ENCODE peak calls at places on chromosomes 5 and 9, in six cellular contexts. Z is H1, J is GM12878, D is HepG2, A is GM12892, N is K562. T is an unnamed sample.

GRCh38 chr5:170313344-170313743 is 15.8 kb upstream of the LCP2 start:
- DNase-seq in J (no peak), D (no peak), A (no peak), Z (no peak), N (peak), T (no peak)

GRCh38 chr9:93193373-93193725 is 9.4 kb downstream of the WNK2 start:
- DNase-seq in D (no peak), N (no peak), A (no peak), Z (no peak), J (no peak), T (no peak)

GRCh38 chr5:157303667-157304327 is 37.9 kb downstream of the CYFIP2 start:
- DNase-seq in Z (no peak), J (no peak), A (no peak), N (peak), D (no peak), T (no peak)

GRCh38 chr5:161889971-161890370 is 42.1 kb downstream of the GABRA1 start:
- DNase-seq in A (no peak), D (no peak), N (no peak), Z (no peak), J (no peak), T (no peak)

GRCh38 chr9:121698627-121699270 is 47.3 kb downstream of the DAB2IP start:
- DNase-seq in N (peak), Z (no peak), D (no peak), J (no peak), A (no peak), T (peak)

GRCh38 chr5:123180178-123180577 is 91.1 kb downstream of the PRDM6 start:
- DNase-seq in Z (no peak), J (no peak), D (no peak), A (no peak), N (no peak), T (no peak)

GRCh38 chr5:116731432-116731831 is 156.8 kb upstream of the SEMA6A start:
- DNase-seq in J (no peak), Z (no peak), D (no peak), N (no peak), A (no peak), T (no peak)

GRCh38 chr9:136958473-136958872 is 6.4 kb downstream of the LCN12 start:
- DNase-seq in Z (no peak), D (no peak), J (no peak), A (no peak), N (no peak), T (no peak)

GRCh38 chr5:5320062-5320805 is 102.2 kb upstream of the ICE1 start:
- DNase-seq in D (no peak), J (no peak), N (no peak), A (no peak), Z (no peak), T (no peak)

GRCh38 chr9:108521063-108521462 is 334.7 kb downstream of the ACTL7B start:
- DNase-seq in N (no peak), A (no peak), J (no peak), Z (no peak), D (no peak), T (no peak)

GRCh38 chr9:114112778-114113585 is 13.9 kb upstream of the KIF12 start:
- DNase-seq in A (no peak), J (no peak), Z (no peak), D (no peak), N (no peak), T (no peak)

GRCh38 chr5:142364251-142365145 is 39.7 kb upstream of the SPRY4 start:
- DNase-seq in D (no peak), N (peak), J (no peak), Z (no peak), A (peak), T (no peak)

GRCh38 chr9:109923371-109923770 is 143.4 kb downstream of the PALM2AKAP2 start:
- DNase-seq in Z (no peak), N (no peak), A (no peak), D (no peak), J (no peak), T (no peak)

GRCh38 chr9:22682536-22683392 is 236.1 kb downstream of the DMRTA1 start:
- DNase-seq in D (no peak), A (no peak), J (no peak), N (no peak), Z (no peak), T (no peak)

GRCh38 chr9:93909242-93909616 is 45.9 kb downstream of the BARX1 start:
- DNase-seq in D (no peak), J (no peak), N (no peak), Z (no peak), A (no peak), T (no peak)

GRCh38 chr9:14189146-14189545 is 124.8 kb downstream of the NFIB start:
- DNase-seq in J (no peak), D (no peak), Z (no peak), N (no peak), A (no peak), T (no peak)

GRCh38 chr9:125821078-125821477 is 73.9 kb downstream of the PBX3 start:
- DNase-seq in Z (no peak), A (no peak), D (no peak), N (no peak), J (no peak), T (no peak)

GRCh38 chr9:105269593-105269992 is 25.1 kb downstream of the SLC44A1 start:
- DNase-seq in N (no peak), Z (no peak), D (no peak), J (no peak), A (no peak), T (no peak)

GRCh38 chr5:26582350-26583040 is 455.9 kb downstream of the CDH9 start:
- DNase-seq in N (no peak), D (no peak), A (no peak), J (no peak), Z (no peak), T (no peak)

GRCh38 chr9:136385015-136385414 is 11.5 kb upstream of the CARD9 start:
- DNase-seq in N (no peak), Z (no peak), D (no peak), J (no peak), A (no peak), T (no peak)

GRCh38 chr9:127450170-127450830 is 906 bp downstream of the RPL12 start:
- DNase-seq in D (no peak), N (peak), J (no peak), Z (no peak), A (no peak), T (no peak)

DNA sequence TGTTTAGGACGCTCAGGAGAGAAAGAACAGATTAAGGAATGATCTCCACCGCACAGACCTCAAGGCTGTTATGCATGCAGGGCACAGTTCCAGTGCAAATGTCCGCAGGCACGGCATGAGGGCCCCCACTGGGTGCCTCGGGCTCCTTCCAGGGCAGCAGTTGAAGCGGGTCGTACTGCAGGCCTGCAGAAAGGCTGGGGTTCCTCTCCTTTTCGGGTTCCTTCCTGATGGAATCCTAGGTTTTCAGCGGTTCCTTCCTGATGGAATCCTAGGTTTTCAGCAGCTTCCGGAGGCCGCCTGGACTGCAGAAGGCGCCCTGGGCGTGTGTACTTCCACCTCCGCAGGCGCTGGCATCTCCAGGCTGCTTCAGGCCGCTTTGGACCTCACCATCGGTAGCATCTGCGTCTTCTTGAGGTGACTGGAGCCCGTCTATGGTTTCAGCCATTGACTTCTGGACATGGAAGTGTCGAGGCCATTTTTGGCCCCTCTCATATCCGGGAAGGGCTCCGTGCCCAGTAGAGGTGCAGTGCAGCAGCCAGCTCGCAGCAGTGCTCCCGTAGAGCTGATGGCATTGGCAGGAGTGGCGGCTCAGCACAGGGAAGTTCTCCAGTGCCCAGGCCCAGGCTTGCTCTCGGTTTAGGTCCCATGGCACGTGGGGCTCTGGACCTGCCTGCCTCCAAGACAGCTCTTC is 5.6 kb upstream of the MGAT4B start:
- DNase-seq in N (no peak), A (no peak), D (no peak), J (no peak), Z (no peak), T (no peak)
- TF ChIP-seq POLR2A in N (no peak), A (no peak), D (no peak), J (no peak), Z (no peak), T (no peak)

GRCh38 chr5:57655228-57655627 is 172.6 kb upstream of the ACTBL2 start:
- DNase-seq in J (no peak), Z (no peak), A (no peak), N (no peak), D (no peak), T (no peak)

GRCh38 chr5:57653636-57654290 is 171.2 kb upstream of the ACTBL2 start:
- DNase-seq in Z (no peak), A (no peak), D (no peak), N (no peak), J (no peak), T (no peak)

GRCh38 chr5:57651127-57651526 is 168.5 kb upstream of the ACTBL2 start:
- DNase-seq in N (no peak), A (no peak), J (no peak), D (no peak), Z (no peak), T (no peak)

GRCh38 chr5:57650360-57651069 is 167.9 kb upstream of the ACTBL2 start:
- DNase-seq in A (no peak), J (peak), Z (peak), N (peak), D (peak), T (no peak)
- TF ChIP-seq TAF1 in A (no peak), J (no peak), Z (no peak), N (no peak), D (peak), T (no peak)

DNA sequence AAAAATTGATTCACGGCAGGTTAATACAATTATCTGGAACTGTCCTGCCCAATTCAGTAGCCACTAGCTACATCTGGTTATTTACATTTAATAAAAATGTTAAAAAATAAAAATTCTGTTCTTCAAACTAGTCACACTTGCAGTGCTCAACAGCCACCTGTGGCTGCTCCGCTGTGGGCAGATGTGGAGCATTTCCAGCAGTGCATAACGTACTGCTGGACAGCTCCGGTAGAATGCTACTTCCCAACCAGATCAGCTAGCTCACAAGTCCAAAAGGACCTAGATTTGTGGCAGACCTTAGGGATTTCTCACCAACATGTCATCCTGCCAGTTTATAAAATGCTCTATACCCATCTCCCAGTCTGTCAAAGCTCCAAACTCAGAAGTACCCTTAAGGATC is 42.8 kb downstream of the SETX start:
- DNase-seq in A (no peak), D (no peak), Z (no peak), N (no peak), J (no peak), T (no peak)
- TF ChIP-seq POLR2AphosphoS5 in A (no peak), D (no peak), Z (no peak), N (no peak), J (no peak), T (no peak)

GRCh38 chr5:178940569-178941360 is at the start of gene ZNF454:
- DNase-seq in Z (peak), D (no peak), J (no peak), A (no peak), N (no peak), T (no peak)
- TF ChIP-seq POLR2A in Z (no peak), D (no peak), J (no peak), A (no peak), N (no peak), T (no peak)

GRCh38 chr9:82149647-82150046 is 161.1 kb downstream of the SPATA31D1 start:
- DNase-seq in J (no peak), A (no peak), N (no peak), D (no peak), Z (no peak), T (no peak)

GRCh38 chr9:82152181-82152580 is 163.6 kb downstream of the SPATA31D1 start:
- DNase-seq in J (no peak), Z (no peak), N (no peak), D (no peak), A (no peak), T (no peak)

GRCh38 chr9:82147798-82148440 is 159.3 kb downstream of the SPATA31D1 start:
- DNase-seq in A (no peak), J (no peak), N (no peak), Z (no peak), D (no peak), T (no peak)

GRCh38 chr9:82153032-82153431 is 164.5 kb downstream of the SPATA31D1 start:
- DNase-seq in N (no peak), Z (no peak), A (no peak), J (no peak), D (no peak), T (no peak)

DNA sequence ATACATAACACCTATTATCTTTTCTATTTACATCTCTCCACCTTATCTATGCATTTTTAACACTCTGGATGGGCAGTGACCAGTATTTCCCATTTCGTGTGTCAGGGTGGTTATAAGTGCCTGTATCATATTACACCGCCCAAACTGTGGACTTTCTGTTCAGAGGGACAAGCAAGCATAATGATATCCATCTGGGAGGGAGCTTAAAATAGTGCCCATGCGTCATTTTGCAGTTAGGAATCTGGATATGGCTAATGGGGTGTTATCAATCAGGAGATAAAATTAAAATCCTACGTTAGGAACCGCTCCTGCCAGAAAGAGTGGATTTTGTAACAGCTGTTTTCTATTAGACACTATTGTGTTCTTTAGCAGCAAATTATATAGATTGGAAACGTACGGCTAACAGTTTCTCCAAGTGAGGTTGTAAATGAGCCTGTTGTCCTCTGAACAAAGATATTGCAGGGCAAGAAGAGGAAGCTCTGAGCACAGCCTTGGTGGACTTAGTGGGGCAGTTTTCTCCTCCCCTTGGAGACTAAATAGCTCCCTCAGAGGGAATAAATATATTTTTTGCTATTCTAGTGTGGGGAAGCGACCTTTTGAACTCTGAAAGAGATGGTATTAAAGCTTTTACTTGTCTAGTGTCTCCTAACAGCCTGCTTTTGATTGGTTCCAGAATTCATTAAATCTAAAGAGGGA is 160.4 kb downstream of the SPATA31D1 start:
- DNase-seq in Z (no peak), N (no peak), J (no peak), D (no peak), A (no peak), T (no peak)
- TF ChIP-seq TAF1 in Z (no peak), N (no peak), J (no peak), D (no peak), A (no peak), T (no peak)

GRCh38 chr5:139417214-139417613 is 13.3 kb upstream of the SPATA24 start:
- DNase-seq in D (no peak), J (no peak), Z (no peak), A (no peak), N (no peak), T (no peak)
- TF ChIP-seq POLR2AphosphoS5 in D (no peak), J (no peak), Z (no peak), A (no peak), N (no peak), T (no peak)